ENCODE peak calls at places on chromosome 15, in eight cellular contexts. One of them, this sample, is unnamed.

GRCh38 chr15:101029971-101030661 is 111.0 kb downstream of the LRRK1 start:
- DNase-seq in HL-60: no peak
- DNase-seq in NB4: no peak
- DNase-seq in choroid plexus epithelial cell: no peak
- DNase-seq in NCI-H748 treated with DMSO at 0.1 percent for 48 hours: no peak
- DNase-seq in KG1: no peak
- DNase-seq in Jurkat, Clone E6-1: no peak
- DNase-seq in body of pancreas: no peak
- DNase-seq in this sample: no peak

GRCh38 chr15:64532921-64533320 is 72.5 kb downstream of the ZNF609 start:
- DNase-seq in Jurkat, Clone E6-1: no peak
- DNase-seq in KG1: no peak
- DNase-seq in HL-60: no peak
- DNase-seq in body of pancreas: no peak
- DNase-seq in NB4: peak; percentile 74
- DNase-seq in NCI-H748 treated with DMSO at 0.1 percent for 48 hours: no peak
- DNase-seq in choroid plexus epithelial cell: no peak
- DNase-seq in this sample: no peak

GRCh38 chr15:98277602-98278001 is 317.1 kb downstream of the ARRDC4 start:
- DNase-seq in Jurkat, Clone E6-1: no peak
- DNase-seq in choroid plexus epithelial cell: no peak
- DNase-seq in KG1: no peak
- DNase-seq in NB4: no peak
- DNase-seq in HL-60: no peak
- DNase-seq in NCI-H748 treated with DMSO at 0.1 percent for 48 hours: no peak
- DNase-seq in body of pancreas: no peak
- DNase-seq in this sample: no peak

GRCh38 chr15:76973362-76973743 is 21.6 kb upstream of the PSTPIP1 start:
- DNase-seq in NB4: peak; percentile 85
- DNase-seq in choroid plexus epithelial cell: peak; percentile 60
- DNase-seq in HL-60: no peak
- DNase-seq in body of pancreas: peak; percentile 39
- DNase-seq in KG1: peak; percentile 14
- DNase-seq in NCI-H748 treated with DMSO at 0.1 percent for 48 hours: no peak
- DNase-seq in Jurkat, Clone E6-1: peak; percentile 41
- DNase-seq in this sample: no peak

GRCh38 chr15:35958936-35959335 is 413.0 kb upstream of the DPH6 start:
- DNase-seq in choroid plexus epithelial cell: no peak
- DNase-seq in KG1: no peak
- DNase-seq in NCI-H748 treated with DMSO at 0.1 percent for 48 hours: no peak
- DNase-seq in HL-60: no peak
- DNase-seq in NB4: no peak
- DNase-seq in body of pancreas: no peak
- DNase-seq in Jurkat, Clone E6-1: no peak
- DNase-seq in this sample: no peak

GRCh38 chr15:56693761-56694160 is 39.5 kb downstream of the ZNF280D start:
- DNase-seq in NCI-H748 treated with DMSO at 0.1 percent for 48 hours: no peak
- DNase-seq in choroid plexus epithelial cell: peak; percentile 14
- DNase-seq in HL-60: no peak
- DNase-seq in body of pancreas: no peak
- DNase-seq in Jurkat, Clone E6-1: no peak
- DNase-seq in KG1: no peak
- DNase-seq in NB4: no peak
- DNase-seq in this sample: no peak

GRCh38 chr15:71003314-71003713 is 110.7 kb downstream of the LRRC49 start:
- DNase-seq in HL-60: no peak
- DNase-seq in Jurkat, Clone E6-1: no peak
- DNase-seq in body of pancreas: no peak
- DNase-seq in choroid plexus epithelial cell: peak; percentile 57
- DNase-seq in NCI-H748 treated with DMSO at 0.1 percent for 48 hours: no peak
- DNase-seq in KG1: no peak
- DNase-seq in NB4: no peak
- DNase-seq in this sample: no peak

GRCh38 chr15:34616613-34617012 is 33.2 kb upstream of the GOLGA8B start:
- DNase-seq in HL-60: no peak
- DNase-seq in NB4: peak; percentile 12
- DNase-seq in choroid plexus epithelial cell: peak; percentile 87
- DNase-seq in Jurkat, Clone E6-1: no peak
- DNase-seq in NCI-H748 treated with DMSO at 0.1 percent for 48 hours: no peak
- DNase-seq in body of pancreas: peak; percentile 14
- DNase-seq in KG1: no peak
- DNase-seq in this sample: no peak

GRCh38 chr15:86021281-86022264 is 58.1 kb upstream of the AGBL1 start:
- DNase-seq in body of pancreas: peak; percentile 3
- DNase-seq in choroid plexus epithelial cell: no peak
- DNase-seq in NB4: no peak
- DNase-seq in KG1: no peak
- DNase-seq in NCI-H748 treated with DMSO at 0.1 percent for 48 hours: no peak
- DNase-seq in Jurkat, Clone E6-1: no peak
- DNase-seq in HL-60: no peak
- DNase-seq in this sample: no peak

GRCh38 chr15:71434774-71435173 is 319.5 kb downstream of the THSD4 start:
- DNase-seq in NB4: no peak
- DNase-seq in HL-60: no peak
- DNase-seq in Jurkat, Clone E6-1: no peak
- DNase-seq in body of pancreas: no peak
- DNase-seq in NCI-H748 treated with DMSO at 0.1 percent for 48 hours: no peak
- DNase-seq in choroid plexus epithelial cell: no peak
- DNase-seq in KG1: no peak
- DNase-seq in this sample: no peak

GRCh38 chr15:48877630-48878595 is at the start of gene EID1:
- DNase-seq in NCI-H748 treated with DMSO at 0.1 percent for 48 hours: peak; percentile 71
- DNase-seq in Jurkat, Clone E6-1: peak; percentile 96
- DNase-seq in KG1: peak; percentile 82
- DNase-seq in HL-60: peak; percentile 96
- DNase-seq in body of pancreas: peak; percentile 93
- DNase-seq in NB4: peak; percentile 97
- DNase-seq in choroid plexus epithelial cell: peak; percentile 98
- DNase-seq in this sample: peak; percentile 92

GRCh38 chr15:98403569-98403968 is 244.8 kb upstream of the IGF1R start:
- DNase-seq in HL-60: no peak
- DNase-seq in NB4: no peak
- DNase-seq in KG1: no peak
- DNase-seq in body of pancreas: no peak
- DNase-seq in Jurkat, Clone E6-1: no peak
- DNase-seq in choroid plexus epithelial cell: no peak
- DNase-seq in NCI-H748 treated with DMSO at 0.1 percent for 48 hours: no peak
- DNase-seq in this sample: no peak

GRCh38 chr15:58297639-58298038 is 134.2 kb upstream of the LIPC start:
- DNase-seq in choroid plexus epithelial cell: no peak
- DNase-seq in NB4: no peak
- DNase-seq in HL-60: no peak
- DNase-seq in Jurkat, Clone E6-1: no peak
- DNase-seq in NCI-H748 treated with DMSO at 0.1 percent for 48 hours: no peak
- DNase-seq in body of pancreas: no peak
- DNase-seq in KG1: no peak
- DNase-seq in this sample: no peak

GRCh38 chr15:67079361-67079760 is 14.0 kb downstream of the SMAD3 start:
- DNase-seq in body of pancreas: no peak
- DNase-seq in Jurkat, Clone E6-1: no peak
- DNase-seq in NCI-H748 treated with DMSO at 0.1 percent for 48 hours: no peak
- DNase-seq in NB4: no peak
- DNase-seq in choroid plexus epithelial cell: peak; percentile 23
- DNase-seq in KG1: no peak
- DNase-seq in HL-60: no peak
- DNase-seq in this sample: no peak

GRCh38 chr15:88709960-88710715 is 71.3 kb downstream of the ISG20 start:
- DNase-seq in KG1: no peak
- DNase-seq in choroid plexus epithelial cell: no peak
- DNase-seq in body of pancreas: no peak
- DNase-seq in HL-60: no peak
- DNase-seq in Jurkat, Clone E6-1: no peak
- DNase-seq in NB4: no peak
- DNase-seq in NCI-H748 treated with DMSO at 0.1 percent for 48 hours: no peak
- DNase-seq in this sample: no peak

GRCh38 chr15:76162784-76163428 is 103.1 kb downstream of the TMEM266 start:
- DNase-seq in HL-60: no peak
- DNase-seq in NCI-H748 treated with DMSO at 0.1 percent for 48 hours: no peak
- DNase-seq in body of pancreas: no peak
- DNase-seq in NB4: no peak
- DNase-seq in KG1: no peak
- DNase-seq in choroid plexus epithelial cell: no peak
- DNase-seq in Jurkat, Clone E6-1: no peak
- DNase-seq in this sample: no peak

GRCh38 chr15:61118885-61119284 is 110.2 kb downstream of the RORA start:
- DNase-seq in body of pancreas: no peak
- DNase-seq in KG1: no peak
- DNase-seq in NB4: peak; percentile 6
- DNase-seq in NCI-H748 treated with DMSO at 0.1 percent for 48 hours: no peak
- DNase-seq in Jurkat, Clone E6-1: no peak
- DNase-seq in HL-60: no peak
- DNase-seq in choroid plexus epithelial cell: no peak
- DNase-seq in this sample: no peak

GRCh38 chr15:101201411-101202174 is 50.3 kb downstream of the CHSY1 start:
- DNase-seq in KG1: no peak
- DNase-seq in choroid plexus epithelial cell: peak; percentile 97
- DNase-seq in HL-60: peak; percentile 78
- DNase-seq in body of pancreas: peak; percentile 82
- DNase-seq in NCI-H748 treated with DMSO at 0.1 percent for 48 hours: no peak
- DNase-seq in NB4: peak; percentile 91
- DNase-seq in Jurkat, Clone E6-1: peak; percentile 25
- DNase-seq in this sample: peak; percentile 87

GRCh38 chr15:52485290-52485689 is 43.4 kb downstream of the MYO5A start:
- DNase-seq in HL-60: no peak
- DNase-seq in NCI-H748 treated with DMSO at 0.1 percent for 48 hours: no peak
- DNase-seq in Jurkat, Clone E6-1: no peak
- DNase-seq in KG1: no peak
- DNase-seq in choroid plexus epithelial cell: no peak
- DNase-seq in NB4: no peak
- DNase-seq in body of pancreas: no peak
- DNase-seq in this sample: no peak